ENCODE peak calls at places on chromosomes 7 and 10, in seven cellular contexts. S, B, W, Y, R, C and I are unnamed samples.

GRCh38 chr10:86357676-86358075 is 8.9 kb downstream of the GRID1 start:
- DNase-seq in C (no peak), Y (no peak), S (no peak), W (no peak), B (no peak), R (no peak), I (no peak)

GRCh38 chr7:99579956-99580777 is 17.9 kb upstream of the TMEM225B start:
- DNase-seq in C (peak; percentile 67), Y (no peak), S (peak; percentile 6), R (no peak), W (peak; percentile 59), B (peak; percentile 92), I (no peak)

GRCh38 chr10:5078781-5079180 is 15.4 kb upstream of the AKR1C3 start:
- DNase-seq in S (no peak), Y (peak; percentile 79), B (no peak), R (peak; percentile 55), W (peak; percentile 33), C (no peak), I (peak; percentile 66)

GRCh38 chr10:12511651-12512050 is 162.3 kb downstream of the CAMK1D start:
- DNase-seq in R (no peak), C (no peak), W (no peak), S (no peak), B (no peak), Y (no peak), I (no peak)

GRCh38 chr7:121395494-121395960 is 581 bp downstream of the FAM3C start:
- DNase-seq in S (peak; percentile 7), Y (no peak), W (peak; percentile 61), R (no peak), B (peak; percentile 80), C (peak; percentile 73), I (peak; percentile 69)

GRCh38 chr7:134458341-134458805 is 527 bp downstream of the AKR1B1 start:
- DNase-seq in S (peak; percentile 49), Y (peak; percentile 74), R (no peak), C (peak; percentile 87), W (peak; percentile 78), B (peak; percentile 79), I (peak; percentile 58)

GRCh38 chr7:15326044-15326644 is 235.7 kb downstream of the AGMO start:
- DNase-seq in S (peak; percentile 3), B (peak; percentile 61), C (peak; percentile 39), W (peak; percentile 61), Y (no peak), R (no peak), I (no peak)

GRCh38 chr10:95567903-95568630 is 6.9 kb upstream of the SORBS1 start:
- DNase-seq in S (no peak), C (no peak), W (peak; percentile 24), R (no peak), B (no peak), Y (peak; percentile 20), I (no peak)

GRCh38 chr7:108079291-108080057 is 50.7 kb downstream of the LAMB4 start:
- DNase-seq in R (no peak), B (no peak), Y (peak; percentile 23), C (no peak), W (peak; percentile 87), S (no peak), I (peak; percentile 46)

GRCh38 chr7:12031638-12032037 is 179.5 kb upstream of the TMEM106B start:
- DNase-seq in B (peak; percentile 72), C (peak; percentile 17), W (peak; percentile 29), Y (peak; percentile 43), R (peak; percentile 13), S (no peak), I (no peak)

GRCh38 chr10:79446451-79447020 is 1.1 kb upstream of the ZCCHC24 start:
- DNase-seq in W (peak; percentile 58), Y (no peak), C (no peak), R (no peak), B (peak; percentile 63), S (no peak), I (no peak)

GRCh38 chr7:3063016-3063753 is 19.5 kb upstream of the CARD11 start:
- DNase-seq in Y (no peak), S (no peak), B (no peak), W (no peak), R (no peak), C (peak; percentile 36), I (no peak)

GRCh38 chr10:73586583-73586984 is 4.6 kb downstream of the USP54 start:
- DNase-seq in R (no peak), Y (peak; percentile 66), B (no peak), W (peak; percentile 82), S (peak; percentile 93), C (no peak), I (peak; percentile 93)

GRCh38 chr7:21064698-21065648 is 278.3 kb upstream of the SP8 start:
- DNase-seq in B (no peak), Y (peak; percentile 77), S (peak; percentile 46), W (no peak), C (no peak), R (no peak), I (peak; percentile 91)

GRCh38 chr7:55043691-55044090 is 24.9 kb downstream of the EGFR start:
- DNase-seq in Y (peak; percentile 79), R (peak; percentile 75), S (no peak), B (no peak), W (no peak), C (no peak), I (peak; percentile 76)

GRCh38 chr7:47622946-47623640 is 41.2 kb upstream of the TNS3 start:
- DNase-seq in C (no peak), B (no peak), W (peak; percentile 92), S (peak; percentile 89), R (no peak), Y (no peak), I (no peak)

GRCh38 chr10:126420571-126421275 is 32.4 kb upstream of the ADAM12 start:
- DNase-seq in B (no peak), R (no peak), S (no peak), C (no peak), W (no peak), Y (no peak), I (no peak)

GRCh38 chr7:332646-333398 is 42.9 kb downstream of the FOXL3 start:
- DNase-seq in B (peak; percentile 93), W (peak; percentile 71), C (no peak), S (peak; percentile 60), R (no peak), Y (peak; percentile 38), I (peak; percentile 91)

GRCh38 chr10:108385963-108386362 is 1221.5 kb upstream of the SORCS1 start:
- DNase-seq in Y (peak; percentile 50), B (no peak), R (no peak), S (no peak), C (peak; percentile 38), W (no peak), I (no peak)
- TF ChIP-seq EZH2 in Y (no peak), B (no peak), R (no peak), S (no peak), C (no peak), W (no peak), I (no peak)

GRCh38 chr7:114930107-114930521 is 8.2 kb downstream of the MDFIC start:
- DNase-seq in Y (no peak), B (peak; percentile 63), C (no peak), S (no peak), R (no peak), W (peak; percentile 10), I (no peak)

GRCh38 chr7:114929570-114929969 is 7.7 kb downstream of the MDFIC start:
- DNase-seq in C (peak; percentile 38), Y (no peak), B (no peak), R (no peak), W (no peak), S (no peak), I (no peak)

GRCh38 chr7:114933665-114934064 is 11.8 kb downstream of the MDFIC start:
- DNase-seq in B (no peak), W (no peak), Y (no peak), S (no peak), R (no peak), C (no peak), I (no peak)

GRCh38 chr7:114930829-114931655 is 9.1 kb downstream of the MDFIC start:
- DNase-seq in Y (peak; percentile 56), W (peak; percentile 76), R (no peak), S (no peak), C (peak; percentile 90), B (no peak), I (no peak)

GRCh38 chr7:114931656-114932011 is 9.7 kb downstream of the MDFIC start:
- DNase-seq in W (no peak), S (no peak), R (no peak), C (peak; percentile 96), B (no peak), Y (no peak), I (no peak)
- H3K27ac ChIP-seq in W (peak overlapping the region; percentile 59), S (no peak overlapping the region), R (no peak overlapping the region), C (peak overlapping the region; percentile 95), B (no peak overlapping the region), Y (no peak overlapping the region), I (no peak overlapping the region)

DNA sequence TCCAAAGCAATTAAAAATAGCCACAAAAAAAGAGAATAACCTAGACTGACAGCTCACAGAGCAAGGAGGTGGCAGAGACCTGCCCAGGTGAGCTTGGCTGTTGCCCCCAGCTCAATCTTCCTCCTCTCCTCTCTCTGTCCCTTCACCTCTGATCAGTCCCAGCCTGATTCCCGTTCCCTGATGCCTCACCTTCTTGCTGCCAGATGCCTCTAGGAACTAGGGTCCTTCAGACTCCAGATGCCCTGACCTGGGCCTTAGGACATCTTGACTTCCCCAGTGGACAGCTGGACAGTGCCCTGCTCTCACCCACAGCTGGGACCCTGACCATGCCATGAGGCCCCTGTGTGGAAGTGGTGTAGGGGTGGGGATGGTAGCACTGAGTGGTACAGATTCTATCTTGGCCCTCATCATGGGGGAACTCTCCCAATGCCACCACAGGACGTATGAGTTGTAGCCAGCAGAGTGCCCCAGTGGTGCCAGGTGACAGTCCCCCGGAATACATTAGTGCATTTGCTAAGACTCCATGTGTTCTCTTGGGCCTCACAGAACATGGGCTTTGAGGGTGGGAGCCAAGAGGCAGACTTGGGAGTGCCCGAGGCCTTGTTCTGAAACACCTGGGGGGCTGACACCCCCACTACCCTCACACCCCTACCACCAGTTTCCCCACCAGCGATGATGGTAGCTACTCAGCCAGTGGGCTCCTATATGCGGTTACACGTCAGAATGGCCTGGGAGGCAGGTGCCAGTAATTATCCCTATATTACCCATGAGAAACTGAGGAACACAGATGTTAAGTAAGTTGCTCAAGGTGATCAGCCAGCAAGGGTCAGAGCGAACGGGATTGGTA is 2.0 kb downstream of the DEPP1 start:
- DNase-seq in W (no peak), Y (peak; percentile 18), C (no peak), B (no peak), S (no peak), R (no peak), I (no peak)
- H3K4me1 ChIP-seq in W (peaks cover 39% of the 10 kb centered on the region), Y (peaks cover 58% of the 10 kb centered on the region), C (peaks cover 72% of the 10 kb centered on the region), B (peaks cover 50% of the 10 kb centered on the region), S (peaks cover 64% of the 10 kb centered on the region), R (peaks cover 48% of the 10 kb centered on the region), I (peaks cover 72% of the 10 kb centered on the region)

DNA sequence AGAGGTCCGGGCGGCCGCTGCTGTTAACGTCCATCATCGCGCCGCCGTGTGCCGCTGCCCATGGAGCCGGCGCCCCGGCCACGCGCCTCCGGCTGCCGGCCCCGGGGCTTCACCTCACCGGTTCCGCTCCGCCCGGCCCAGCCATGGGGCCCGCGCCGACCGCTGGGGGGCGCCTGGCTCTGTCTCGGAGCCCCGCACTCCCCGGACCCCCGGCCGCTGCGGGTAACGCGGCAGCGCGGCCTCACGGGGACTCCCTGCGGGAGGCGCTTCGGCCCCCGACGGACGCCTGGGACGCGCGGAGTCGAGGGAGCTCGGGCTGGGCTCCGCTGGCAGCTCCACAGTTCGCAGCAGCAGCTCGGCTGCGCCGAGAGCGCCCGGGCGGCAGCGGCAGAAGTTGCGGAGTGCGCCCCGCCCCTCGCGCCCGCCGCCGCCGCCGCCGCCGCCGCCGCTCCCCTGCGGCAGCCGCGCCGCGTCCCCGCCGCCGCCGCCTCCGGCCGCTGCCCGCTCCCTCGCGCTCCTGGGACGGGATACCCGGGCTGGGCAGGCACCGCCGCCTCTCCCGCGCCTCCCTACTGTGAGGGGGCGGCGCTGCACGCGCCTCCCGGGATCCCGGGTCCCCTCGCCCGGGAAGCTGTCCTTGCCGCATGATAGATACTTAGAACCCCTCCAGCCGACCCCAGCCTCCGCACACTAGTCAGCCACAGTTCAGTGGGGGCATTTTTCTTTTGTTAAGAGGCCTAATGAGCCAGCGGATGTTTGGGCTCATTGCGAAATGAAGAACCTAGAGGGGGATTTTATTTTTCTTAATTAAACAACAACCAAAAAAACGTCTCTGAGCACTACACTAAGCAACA is at the start of gene HTR7:
- DNase-seq in R (no peak), C (peak; percentile 60), Y (peak; percentile 52), S (peak; percentile 16), W (peak; percentile 79), B (peak; percentile 76), I (no peak)
- TF ChIP-seq EZH2 in R (no peak), C (no peak), Y (no peak), S (no peak), W (no peak), B (no peak), I (no peak)